ENCODE peak calls at places on chromosomes 6 and 20, in six cellular contexts. E is cardiac muscle cell, P is HCT116, Z is glutamatergic neuron, Q is GM13976, W is fibroblast of mammary gland. S is an unnamed sample.

GRCh38 chr6:166313255-166314070 is 5.3 kb upstream of the PRR18 start:
- DNase-seq in W (peak; percentile 22), Q (peak; percentile 80), E (peak; percentile 73), Z (peak; percentile 69), P (peak; percentile 53), S (no peak)

GRCh38 chr6:149852180-149852579 is 12.0 kb downstream of the LRP11 start:
- DNase-seq in W (no peak), Z (no peak), Q (peak; percentile 30), E (no peak), P (no peak), S (no peak)

GRCh38 chr6:93238632-93239031 is 180.7 kb downstream of the EPHA7 start:
- DNase-seq in E (no peak), Z (no peak), P (no peak), Q (no peak), W (no peak), S (no peak)

GRCh38 chr6:21264288-21264818 is 329.2 kb upstream of the SOX4 start:
- DNase-seq in E (no peak), P (no peak), Q (no peak), W (no peak), Z (no peak), S (no peak)

GRCh38 chr6:104266922-104267321 is 592.8 kb downstream of the HACE1 start:
- DNase-seq in W (no peak), Q (no peak), E (no peak), P (no peak), Z (no peak), S (no peak)

GRCh38 chr6:797479-798077 is 104.6 kb upstream of the EXOC2 start:
- DNase-seq in P (peak; percentile 41), Q (peak; percentile 55), Z (no peak), W (peak; percentile 62), E (peak; percentile 72), S (no peak)

GRCh38 chr6:70884074-70884983 is 72.5 kb downstream of the B3GAT2 start:
- DNase-seq in W (peak; percentile 42), Q (peak; percentile 78), E (peak; percentile 79), P (peak; percentile 32), Z (peak; percentile 68), S (no peak)

GRCh38 chr6:36555750-36556252 is 8.5 kb upstream of the STK38 start:
- DNase-seq in W (no peak), E (no peak), P (no peak), Q (no peak), Z (no peak), S (no peak)

GRCh38 chr6:111673871-111674270 is 68.2 kb upstream of the TRAF3IP2 start:
- DNase-seq in W (no peak), P (no peak), Z (no peak), E (no peak), Q (no peak), S (no peak)

GRCh38 chr6:11918021-11918738 is 93.9 kb upstream of the HIVEP1 start:
- DNase-seq in Z (no peak), W (peak; percentile 71), E (no peak), Q (no peak), P (no peak), S (no peak)

GRCh38 chr20:20780127-20780822 is 67.8 kb upstream of the RALGAPA2 start:
- DNase-seq in E (no peak), P (no peak), W (peak; percentile 25), Z (no peak), Q (peak; percentile 47), S (peak; percentile 32)

GRCh38 chr6:35181933-35182612 is 31.7 kb upstream of the SCUBE3 start:
- DNase-seq in Q (no peak), E (no peak), W (peak; percentile 92), Z (no peak), P (peak; percentile 86), S (no peak)

GRCh38 chr6:100617633-100618348 is 153.1 kb upstream of the SIM1 start:
- DNase-seq in P (no peak), E (no peak), Q (no peak), Z (no peak), W (peak; percentile 37), S (no peak)

GRCh38 chr6:128487746-128488145 is 32.7 kb downstream of the PTPRK start:
- DNase-seq in W (peak; percentile 64), Q (no peak), E (no peak), Z (no peak), P (no peak), S (no peak)

GRCh38 chr20:1301031-1301529 is 27.9 kb downstream of the SDCBP2 start:
- DNase-seq in Q (no peak), E (no peak), W (peak; percentile 70), P (peak; percentile 18), Z (no peak), S (no peak)

GRCh38 chr6:39225946-39226437 is 3.3 kb downstream of the KCNK5 start:
- DNase-seq in Q (no peak), E (no peak), P (no peak), W (no peak), Z (no peak), S (no peak)

GRCh38 chr6:87674286-87674685 is 27.7 kb downstream of the AKIRIN2 start:
- DNase-seq in Z (no peak), E (no peak), Q (no peak), W (no peak), P (no peak), S (no peak)

GRCh38 chr6:138485005-138485545 is 14.2 kb downstream of the NHSL1 start:
- DNase-seq in Q (no peak), Z (no peak), P (no peak), W (peak; percentile 30), E (no peak), S (no peak)

GRCh38 chr6:43271103-43271815 is 26.8 kb upstream of the SLC22A7 start:
- DNase-seq in W (no peak), E (no peak), Z (no peak), Q (no peak), P (no peak), S (no peak)
- TF ChIP-seq CTCF in W (no peak), E (no peak), Z (no peak), Q (no peak), P (no peak), S (no peak)

GRCh38 chr20:47535088-47535487 is 33.4 kb downstream of the NCOA3 start:
- DNase-seq in P (no peak), W (no peak), Z (peak; percentile 22), Q (no peak), E (no peak), S (no peak)
- TF ChIP-seq CTCF in P (peak; percentile 71), W (peak; percentile 10), Z (no peak), Q (no peak), E (no peak), S (no peak)

DNA sequence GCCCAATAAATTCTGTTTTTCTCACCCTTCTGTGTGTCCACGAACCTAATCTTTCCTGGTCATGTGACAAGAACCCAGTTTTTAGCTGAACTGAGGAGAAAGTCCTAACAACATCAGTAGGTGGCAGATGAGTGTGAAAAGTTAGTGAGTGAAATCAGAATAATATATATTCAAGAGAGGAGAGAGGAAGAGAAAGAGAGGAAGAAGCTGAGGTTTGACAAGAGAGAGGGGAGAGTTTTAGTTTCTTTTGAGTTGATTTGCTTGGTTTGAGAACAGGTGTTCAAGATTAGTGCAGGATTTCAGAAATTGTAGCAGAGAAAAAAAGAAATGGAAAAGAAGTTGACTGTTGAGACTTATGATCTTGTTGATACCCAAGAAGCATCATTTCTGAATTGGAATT is 930.5 kb upstream of the FLRT3 start:
- DNase-seq in E (no peak), Q (peak; percentile 19), W (no peak), P (no peak), Z (no peak), S (no peak)
- TF ChIP-seq CTCF in E (no peak), Q (no peak), W (no peak), P (no peak), Z (no peak), S (no peak)

GRCh38 chr6:32115623-32116022 is 6.5 kb upstream of the TNXB start:
- DNase-seq in W (no peak), Z (no peak), P (no peak), E (no peak), Q (no peak), S (no peak)

GRCh38 chr6:32112436-32112980 is 3.4 kb upstream of the TNXB start:
- DNase-seq in Q (no peak), Z (no peak), E (no peak), P (no peak), W (peak; percentile 34), S (no peak)

GRCh38 chr6:32111424-32112066 is 2.4 kb upstream of the TNXB start:
- DNase-seq in P (no peak), Q (no peak), E (no peak), Z (no peak), W (no peak), S (no peak)

GRCh38 chr6:32114853-32115252 is 5.7 kb upstream of the TNXB start:
- DNase-seq in W (peak; percentile 76), Z (no peak), Q (no peak), P (no peak), E (no peak), S (no peak)

DNA sequence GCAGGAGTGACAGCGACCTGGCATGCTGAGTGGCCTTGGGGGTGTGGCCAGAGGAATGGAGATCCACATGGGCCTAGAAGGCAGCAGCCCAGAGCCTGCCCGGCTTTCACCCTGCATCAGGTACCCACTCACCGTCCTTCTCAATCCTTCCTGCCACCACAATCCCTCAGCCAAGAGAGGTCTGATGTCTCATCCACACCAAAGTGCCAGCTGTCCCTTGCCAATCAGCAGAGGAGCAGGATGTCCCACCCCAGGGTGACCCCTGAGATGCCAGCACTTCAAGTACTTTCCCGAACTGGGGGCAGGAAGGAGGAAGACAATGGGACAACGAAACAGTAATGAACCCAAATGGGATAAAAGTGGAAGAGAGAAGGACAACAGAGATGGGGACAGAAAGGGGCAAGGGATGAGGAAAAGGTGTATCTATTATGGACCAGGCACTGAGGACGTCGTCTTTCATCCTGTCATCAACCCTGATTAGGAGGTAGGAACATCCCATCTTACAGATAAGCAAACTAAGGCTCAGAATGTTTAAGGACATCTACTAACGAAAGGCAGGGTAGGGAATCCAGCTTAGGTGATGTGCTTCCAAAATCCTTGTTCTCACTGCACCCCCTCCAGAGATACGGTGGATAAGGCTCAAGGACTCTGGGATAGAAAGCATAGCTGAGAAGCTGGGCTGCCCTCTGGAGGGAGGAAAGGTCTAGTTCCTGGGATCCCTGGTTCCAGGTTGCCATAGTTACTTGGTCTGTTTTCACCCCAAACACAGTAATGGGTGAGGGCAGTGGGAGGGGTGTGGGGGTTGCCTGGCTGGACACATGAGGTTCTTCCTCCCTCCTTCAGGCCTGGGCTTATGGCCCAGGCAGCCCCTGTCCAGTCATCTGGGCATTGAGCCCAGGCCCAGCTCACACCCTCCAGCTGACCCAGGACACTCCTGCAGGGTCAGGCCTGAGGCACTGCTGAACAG is 4.5 kb upstream of the TNXB start:
- DNase-seq in W (peak; percentile 99), Q (no peak), E (no peak), P (no peak), Z (no peak), S (peak; percentile 75)
- TF ChIP-seq CTCF in W (peak; percentile 74), Q (no peak), E (peak; percentile 69), P (peak; percentile 12), Z (no peak), S (no peak)

DNA sequence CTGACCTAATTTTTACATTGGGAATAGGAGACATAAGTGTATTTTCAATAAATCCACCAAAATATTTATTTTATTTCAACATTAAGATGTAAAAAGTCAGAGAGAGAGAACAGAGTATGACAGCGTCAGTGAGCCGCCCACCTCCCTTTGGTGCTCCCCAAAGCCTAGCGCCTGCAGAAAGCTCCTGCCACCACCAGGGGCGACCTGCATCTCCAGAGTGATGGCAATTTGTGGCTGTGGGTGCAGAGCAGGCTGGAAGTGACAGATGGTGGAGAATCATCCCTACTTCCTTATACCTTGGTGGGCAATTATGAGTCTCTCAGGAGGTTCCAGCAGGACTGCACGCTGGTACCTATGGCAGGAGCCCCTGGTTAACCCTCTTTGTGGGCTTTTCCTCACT is 87.3 kb downstream of the PTPRT start:
- DNase-seq in W (no peak), Z (peak; percentile 54), P (no peak), E (peak; percentile 4), Q (no peak), S (no peak)
- TF ChIP-seq CTCF in W (no peak), Z (peak; percentile 69), P (peak; percentile 3), E (no peak), Q (no peak), S (no peak)

GRCh38 chr6:81752969-81753708 is 658 bp upstream of the TENT5A start:
- DNase-seq in E (peak; percentile 93), Z (peak; percentile 83), P (peak; percentile 69), W (peak; percentile 87), Q (peak; percentile 79), S (peak; percentile 79)
- TF ChIP-seq CTCF in E (peak; percentile 26), Z (no peak), P (peak; percentile 19), W (peak; percentile 33), Q (no peak), S (no peak)